ENCODE peak calls at places on chromosome X, in five cellular contexts. E is SK-N-SH, P is HepG2, D is K562, J is NT2/D1. F is an unnamed sample. For H3K9me3, the result is how much of the 10 kb centered on the place peaks cover.

GRCh38 chrX:129769467-129770154 is 10.1 kb upstream of the SASH3 start:
- DNase-seq in J (no peak), P (no peak), D (no peak), E (no peak), F (no peak)

GRCh38 chrX:132257116-132257515 is 37.9 kb upstream of the RAP2C start:
- DNase-seq in E (no peak), D (no peak), P (no peak), J (no peak), F (no peak)

GRCh38 chrX:35617836-35618235 is 180.3 kb upstream of the MAGEB16 start:
- DNase-seq in D (no peak), J (no peak), E (no peak), P (no peak), F (no peak)

GRCh38 chrX:154918060-154918483 is 31.9 kb downstream of the F8A1 start:
- DNase-seq in P (peak), J (peak), E (peak), D (peak), F (peak)

GRCh38 chrX:109372716-109373115 is 109.2 kb downstream of the GUCY2F start:
- DNase-seq in P (no peak), J (no peak), D (no peak), E (no peak), F (no peak)

GRCh38 chrX:129649268-129650182 is 5.2 kb downstream of the APLN start:
- DNase-seq in P (no peak), D (no peak), J (no peak), E (peak), F (no peak)

GRCh38 chrX:150326843-150327242 is 36.3 kb upstream of the MAMLD1 start:
- DNase-seq in P (no peak), E (no peak), D (no peak), J (no peak), F (no peak)

GRCh38 chrX:111431007-111431406 is 19.0 kb upstream of the DCX start:
- DNase-seq in E (no peak), P (no peak), D (no peak), J (no peak), F (no peak)

GRCh38 chrX:118839334-118839958 is 15.8 kb downstream of the ZCCHC12 start:
- DNase-seq in E (peak), P (peak), J (peak), D (peak), F (peak)

GRCh38 chrX:74179071-74179470 is 124.9 kb upstream of the ZCCHC13 start:
- DNase-seq in E (no peak), P (peak), D (no peak), J (no peak), F (no peak)

GRCh38 chrX:74179936-74180454 is 124.0 kb upstream of the ZCCHC13 start:
- DNase-seq in E (no peak), D (no peak), P (no peak), J (no peak), F (no peak)

GRCh38 chrX:74179499-74179898 is 124.5 kb upstream of the ZCCHC13 start:
- DNase-seq in P (no peak), J (no peak), E (no peak), D (no peak), F (no peak)

GRCh38 chrX:74180716-74181115 is 123.3 kb upstream of the ZCCHC13 start:
- DNase-seq in E (no peak), D (no peak), J (no peak), P (no peak), F (no peak)

DNA sequence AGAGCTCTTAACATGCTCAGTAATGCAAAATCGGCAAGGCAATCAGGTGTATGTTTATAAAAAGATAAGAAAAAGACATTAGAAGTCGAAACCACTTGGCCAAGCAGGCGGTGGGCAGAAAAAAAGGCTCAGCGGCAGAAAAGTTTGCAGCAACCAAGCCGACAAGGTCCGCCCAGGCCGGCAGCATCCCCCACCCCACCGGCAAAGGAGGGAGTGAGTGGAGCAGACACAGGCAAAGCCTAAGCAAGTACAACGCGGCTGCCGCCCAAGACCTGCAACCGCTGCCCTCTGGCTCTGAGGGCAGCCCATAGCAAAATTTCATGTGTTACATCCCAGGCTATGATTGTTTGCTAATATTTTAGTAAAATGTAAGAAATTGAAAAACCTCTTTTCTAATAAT is 125.4 kb upstream of the ZCCHC13 start:
- DNase-seq in E (no peak), J (no peak), D (no peak), P (no peak), F (no peak)
- TF ChIP-seq YY1 in E (no peak), J (no peak), D (no peak), P (no peak), F (no peak)

DNA sequence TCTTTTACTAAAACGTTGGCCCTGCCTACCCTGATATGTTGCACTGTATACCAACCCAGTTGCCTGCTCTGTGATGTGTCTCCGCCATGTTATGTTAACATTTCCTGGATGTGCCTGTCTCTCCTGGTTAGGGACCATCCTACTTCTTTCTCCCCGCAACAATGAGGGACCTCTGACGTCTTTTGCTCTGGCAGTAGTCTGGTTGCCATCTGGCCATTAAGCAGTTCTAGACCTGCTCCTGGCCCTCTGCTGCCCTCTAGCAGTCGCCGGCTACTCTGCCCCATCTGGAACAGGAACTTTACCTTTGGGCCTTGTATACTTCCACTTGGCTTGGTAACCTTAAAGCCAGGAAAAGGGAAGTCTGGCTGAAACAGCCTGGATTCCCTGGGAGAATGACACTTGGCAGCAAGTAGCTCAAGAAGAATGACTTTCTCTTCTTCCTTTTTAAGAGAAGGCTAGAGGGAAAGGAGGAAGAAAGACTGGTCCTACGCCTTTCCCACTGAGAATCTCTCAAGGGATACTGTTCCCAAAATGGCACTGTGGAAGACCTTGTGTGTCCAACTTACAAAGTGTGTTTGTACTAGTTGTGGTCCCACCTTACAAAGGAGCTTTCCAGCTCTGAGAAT is 63.5 kb downstream of the GPC3 start:
- DNase-seq in P (peak), J (peak), D (peak), E (peak), F (peak)
- H3K9ac ChIP-seq in P (no peak), J (no peak), D (no peak), E (no peak), F (no peak)

GRCh38 chrX:47976254-47977151 is 27.3 kb downstream of the ZNF182 start:
- DNase-seq in P (no peak), E (no peak), D (no peak), J (no peak), F (no peak)
- H3K9me3 ChIP-seq in P (half or more), E (half or more), D (under half), J (half or more), F (under half)

GRCh38 chrX:968391-968790 is 244.1 kb downstream of the CRLF2 start:
- DNase-seq in E (no peak), J (no peak), D (no peak), P (no peak), F (no peak)

GRCh38 chrX:960821-961220 is 251.6 kb downstream of the CRLF2 start:
- DNase-seq in P (no peak), D (no peak), E (no peak), J (no peak), F (no peak)

GRCh38 chrX:966396-967070 is 245.9 kb downstream of the CRLF2 start:
- DNase-seq in D (no peak), J (no peak), P (no peak), E (no peak), F (no peak)

DNA sequence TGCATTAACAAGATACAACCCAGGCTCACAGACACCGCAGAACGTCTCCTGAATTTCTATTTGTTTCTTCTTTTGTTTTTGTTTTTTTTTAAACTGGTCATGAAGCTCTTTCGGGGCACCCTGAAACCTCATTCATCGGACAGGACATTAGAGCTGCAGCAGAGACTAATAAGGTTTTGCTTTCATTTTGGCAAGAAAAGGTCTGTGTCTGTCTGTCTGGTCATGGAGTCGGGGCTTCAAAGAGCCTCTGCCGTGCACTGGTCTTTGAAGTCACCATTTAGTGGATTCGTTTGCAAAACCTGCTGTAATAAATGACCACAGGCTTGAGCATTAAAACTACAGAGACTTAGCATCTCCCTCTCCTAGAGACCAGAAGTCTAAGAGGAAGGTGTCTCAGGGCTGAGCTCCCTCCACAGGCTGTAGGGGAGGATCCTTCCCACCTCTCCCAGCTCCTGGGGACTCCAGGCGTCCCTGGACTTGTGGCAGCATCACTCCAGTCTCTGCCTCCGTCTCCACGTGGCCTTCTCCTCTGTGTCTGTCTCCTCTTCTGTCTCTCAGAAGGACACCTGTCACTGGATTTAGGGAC is 247.5 kb downstream of the CRLF2 start:
- DNase-seq in P (no peak), J (no peak), E (no peak), D (no peak), F (no peak)
- TF ChIP-seq YY1 in P (no peak), J (no peak), E (no peak), D (no peak), F (no peak)

DNA sequence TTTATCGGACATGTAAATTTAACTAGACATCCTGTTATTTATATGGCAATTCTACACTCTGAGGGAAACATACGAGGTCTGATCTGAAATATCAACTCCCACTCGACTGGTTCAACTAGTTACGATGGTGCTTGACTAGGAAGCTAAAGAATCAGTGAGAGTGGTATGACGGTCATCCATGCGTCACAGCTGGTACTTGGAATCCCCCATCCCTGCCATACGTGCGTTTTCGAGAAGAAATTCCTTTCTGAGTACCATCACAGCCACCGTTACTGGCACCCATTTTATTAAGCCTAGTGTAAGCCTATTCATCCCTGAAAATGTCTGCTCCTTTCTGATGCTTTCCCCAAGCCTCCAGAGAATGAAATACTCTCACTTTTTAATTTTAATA is 695 bp upstream of the PIGA start:
- DNase-seq in D (peak), J (no peak), E (peak), P (no peak), F (no peak)
- H3K9ac ChIP-seq in D (peak), J (no peak), E (peak), P (peak), F (peak)

GRCh38 chrX:8919801-8920200 is 114.1 kb downstream of the FAM9B start:
- DNase-seq in J (no peak), P (no peak), D (no peak), E (no peak), F (no peak)
- H3K9me3 ChIP-seq in J (under half), P (under half), D (under half), E (under half), F (under half)

DNA sequence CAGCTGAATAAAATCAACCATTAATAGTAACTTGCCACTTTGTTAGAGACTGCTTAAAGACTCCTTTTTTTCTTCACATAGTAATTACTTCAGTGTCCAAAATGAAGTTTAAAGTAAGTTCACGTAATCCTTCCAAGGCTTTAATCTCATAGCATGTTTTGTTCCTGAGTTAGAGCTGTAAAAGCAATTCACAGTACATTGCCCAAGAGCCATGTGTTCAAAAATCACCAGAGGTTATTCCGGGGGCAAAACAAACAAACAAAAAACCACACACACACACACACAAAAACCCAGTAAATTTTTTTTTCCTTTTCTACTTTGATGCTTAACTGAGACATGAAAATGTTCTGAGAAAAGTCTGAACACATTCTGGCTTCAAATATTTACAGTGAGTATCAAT is 6.1 kb downstream of the GPR82 start:
- DNase-seq in P (no peak), E (no peak), D (no peak), J (no peak), F (no peak)
- TF ChIP-seq YY1 in P (no peak), E (no peak), D (no peak), J (no peak), F (no peak)

DNA sequence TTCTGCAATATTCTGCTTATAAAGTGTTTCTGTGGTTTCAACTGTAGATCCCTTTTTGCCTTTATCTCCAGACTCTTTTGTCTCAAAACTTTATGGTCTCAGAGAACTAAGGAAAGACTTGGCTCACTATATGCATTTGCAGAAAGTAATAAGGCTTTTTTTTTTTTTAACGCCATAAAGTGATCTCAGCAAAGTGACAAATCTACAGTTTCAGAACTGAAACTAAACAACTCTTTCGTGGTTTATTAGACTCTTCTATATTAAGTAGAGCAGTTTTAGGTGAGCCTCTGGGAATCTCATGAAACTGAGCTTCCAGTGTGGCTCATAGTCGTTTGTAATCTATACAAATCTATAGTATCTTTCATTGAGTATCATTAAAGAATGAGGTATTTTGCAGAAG is 15.3 kb downstream of the ATP7A start:
- DNase-seq in J (no peak), E (no peak), D (no peak), P (no peak), F (no peak)
- H3K9ac ChIP-seq in J (no peak), E (no peak), D (no peak), P (no peak), F (no peak)

GRCh38 chrX:64198046-64198445 is 7.5 kb downstream of the AMER1 start:
- DNase-seq in P (no peak), D (no peak), J (no peak), E (no peak), F (no peak)

GRCh38 chrX:64192673-64193072 is 12.8 kb downstream of the AMER1 start:
- DNase-seq in P (no peak), D (no peak), E (no peak), J (no peak), F (no peak)

GRCh38 chrX:64195862-64196261 is 9.6 kb downstream of the AMER1 start:
- DNase-seq in E (no peak), J (peak), D (no peak), P (no peak), F (no peak)

GRCh38 chrX:64192040-64192439 is 13.5 kb downstream of the AMER1 start:
- DNase-seq in D (no peak), J (no peak), P (no peak), E (no peak), F (no peak)

GRCh38 chrX:64196606-64197005 is 8.9 kb downstream of the AMER1 start:
- DNase-seq in J (no peak), E (no peak), P (no peak), D (no peak), F (no peak)
- H3K9me3 ChIP-seq in J (under half), E (under half), P (under half), D (under half), F (under half)